ENCODE peak calls at places on chromosomes 3 and 15, in seven cellular contexts. One of them, this sample, is unnamed. For H3K27me3, the result is how much of the 10 kb centered on the place peaks cover.

GRCh38 chr3:190097617-190098016 is 23.1 kb downstream of the P3H2 start:
- DNase-seq in IMR-90: no peak
- DNase-seq in psoas muscle: no peak
- DNase-seq in CD4-positive, alpha-beta memory T cell: no peak
- DNase-seq in neural progenitor cell: peak
- DNase-seq in GM23248: no peak
- DNase-seq in HCT116: no peak
- DNase-seq in this sample: peak

GRCh38 chr3:194836676-194837075 is 151.0 kb downstream of the FAM43A start:
- DNase-seq in GM23248: no peak
- DNase-seq in IMR-90: no peak
- DNase-seq in HCT116: no peak
- DNase-seq in neural progenitor cell: no peak
- DNase-seq in psoas muscle: no peak
- DNase-seq in CD4-positive, alpha-beta memory T cell: no peak
- DNase-seq in this sample: no peak

GRCh38 chr15:49908571-49909295 is 210.3 kb downstream of the ATP8B4 start:
- DNase-seq in psoas muscle: no peak
- DNase-seq in HCT116: no peak
- DNase-seq in IMR-90: no peak
- DNase-seq in CD4-positive, alpha-beta memory T cell: no peak
- DNase-seq in neural progenitor cell: no peak
- DNase-seq in GM23248: no peak
- DNase-seq in this sample: no peak

GRCh38 chr3:136444581-136444980 is 194.4 kb downstream of the PCCB start:
- DNase-seq in neural progenitor cell: no peak
- DNase-seq in psoas muscle: no peak
- DNase-seq in GM23248: no peak
- DNase-seq in IMR-90: peak
- DNase-seq in HCT116: no peak
- DNase-seq in CD4-positive, alpha-beta memory T cell: no peak
- DNase-seq in this sample: no peak

GRCh38 chr3:58041182-58041825 is 33.1 kb downstream of the FLNB start:
- DNase-seq in GM23248: no peak
- DNase-seq in IMR-90: peak
- DNase-seq in CD4-positive, alpha-beta memory T cell: no peak
- DNase-seq in psoas muscle: no peak
- DNase-seq in HCT116: no peak
- DNase-seq in neural progenitor cell: no peak
- DNase-seq in this sample: no peak

GRCh38 chr15:78065973-78066946 is 11.3 kb downstream of the TBC1D2B start:
- DNase-seq in GM23248: peak
- DNase-seq in IMR-90: no peak
- DNase-seq in neural progenitor cell: no peak
- DNase-seq in psoas muscle: no peak
- DNase-seq in HCT116: no peak
- DNase-seq in CD4-positive, alpha-beta memory T cell: no peak
- DNase-seq in this sample: no peak

GRCh38 chr3:188170461-188171459 is 16.8 kb downstream of the LPP start:
- DNase-seq in IMR-90: no peak
- DNase-seq in neural progenitor cell: no peak
- DNase-seq in psoas muscle: no peak
- DNase-seq in GM23248: no peak
- DNase-seq in CD4-positive, alpha-beta memory T cell: peak
- DNase-seq in HCT116: no peak
- DNase-seq in this sample: no peak

GRCh38 chr3:55036883-55037577 is 109.2 kb upstream of the LRTM1 start:
- DNase-seq in CD4-positive, alpha-beta memory T cell: no peak
- DNase-seq in GM23248: no peak
- DNase-seq in IMR-90: no peak
- DNase-seq in neural progenitor cell: no peak
- DNase-seq in psoas muscle: no peak
- DNase-seq in HCT116: no peak
- DNase-seq in this sample: no peak

GRCh38 chr15:47384316-47384715 is 333.0 kb upstream of the SEMA6D start:
- DNase-seq in HCT116: no peak
- DNase-seq in CD4-positive, alpha-beta memory T cell: no peak
- DNase-seq in psoas muscle: peak
- DNase-seq in IMR-90: peak
- DNase-seq in neural progenitor cell: peak
- DNase-seq in GM23248: peak
- DNase-seq in this sample: no peak

GRCh38 chr3:187845826-187846225 is 100.6 kb upstream of the BCL6 start:
- DNase-seq in GM23248: no peak
- DNase-seq in neural progenitor cell: no peak
- DNase-seq in HCT116: no peak
- DNase-seq in CD4-positive, alpha-beta memory T cell: no peak
- DNase-seq in psoas muscle: no peak
- DNase-seq in IMR-90: no peak
- DNase-seq in this sample: no peak

GRCh38 chr3:115325539-115325938 is 178.5 kb upstream of the ZBTB20 start:
- DNase-seq in GM23248: peak
- DNase-seq in IMR-90: peak
- DNase-seq in psoas muscle: no peak
- DNase-seq in neural progenitor cell: peak
- DNase-seq in CD4-positive, alpha-beta memory T cell: no peak
- DNase-seq in HCT116: no peak
- DNase-seq in this sample: peak

GRCh38 chr3:111373861-111374260 is 168.1 kb upstream of the CD96 start:
- DNase-seq in psoas muscle: no peak
- DNase-seq in CD4-positive, alpha-beta memory T cell: no peak
- DNase-seq in neural progenitor cell: no peak
- DNase-seq in HCT116: no peak
- DNase-seq in GM23248: peak
- DNase-seq in IMR-90: peak
- DNase-seq in this sample: no peak

GRCh38 chr3:193673845-193674244 is 80.8 kb downstream of the OPA1 start:
- DNase-seq in CD4-positive, alpha-beta memory T cell: no peak
- DNase-seq in GM23248: no peak
- DNase-seq in neural progenitor cell: peak
- DNase-seq in IMR-90: no peak
- DNase-seq in HCT116: no peak
- DNase-seq in psoas muscle: no peak
- DNase-seq in this sample: peak

GRCh38 chr15:41791970-41792637 is 17.8 kb downstream of the MAPKBP1 start:
- DNase-seq in HCT116: no peak
- DNase-seq in CD4-positive, alpha-beta memory T cell: no peak
- DNase-seq in IMR-90: no peak
- DNase-seq in neural progenitor cell: no peak
- DNase-seq in GM23248: no peak
- DNase-seq in psoas muscle: no peak
- DNase-seq in this sample: no peak

GRCh38 chr15:39585871-39586301 is 5.0 kb downstream of the THBS1 start:
- DNase-seq in psoas muscle: no peak
- DNase-seq in IMR-90: no peak
- DNase-seq in HCT116: no peak
- DNase-seq in CD4-positive, alpha-beta memory T cell: no peak
- DNase-seq in GM23248: peak
- DNase-seq in neural progenitor cell: no peak
- DNase-seq in this sample: no peak
- H3K4me3 ChIP-seq in psoas muscle: no peak
- H3K4me3 ChIP-seq in IMR-90: no peak
- H3K4me3 ChIP-seq in HCT116: no peak
- H3K4me3 ChIP-seq in CD4-positive, alpha-beta memory T cell: no peak
- H3K4me3 ChIP-seq in GM23248: peak
- H3K4me3 ChIP-seq in neural progenitor cell: no peak
- H3K4me3 ChIP-seq in this sample: no peak

DNA sequence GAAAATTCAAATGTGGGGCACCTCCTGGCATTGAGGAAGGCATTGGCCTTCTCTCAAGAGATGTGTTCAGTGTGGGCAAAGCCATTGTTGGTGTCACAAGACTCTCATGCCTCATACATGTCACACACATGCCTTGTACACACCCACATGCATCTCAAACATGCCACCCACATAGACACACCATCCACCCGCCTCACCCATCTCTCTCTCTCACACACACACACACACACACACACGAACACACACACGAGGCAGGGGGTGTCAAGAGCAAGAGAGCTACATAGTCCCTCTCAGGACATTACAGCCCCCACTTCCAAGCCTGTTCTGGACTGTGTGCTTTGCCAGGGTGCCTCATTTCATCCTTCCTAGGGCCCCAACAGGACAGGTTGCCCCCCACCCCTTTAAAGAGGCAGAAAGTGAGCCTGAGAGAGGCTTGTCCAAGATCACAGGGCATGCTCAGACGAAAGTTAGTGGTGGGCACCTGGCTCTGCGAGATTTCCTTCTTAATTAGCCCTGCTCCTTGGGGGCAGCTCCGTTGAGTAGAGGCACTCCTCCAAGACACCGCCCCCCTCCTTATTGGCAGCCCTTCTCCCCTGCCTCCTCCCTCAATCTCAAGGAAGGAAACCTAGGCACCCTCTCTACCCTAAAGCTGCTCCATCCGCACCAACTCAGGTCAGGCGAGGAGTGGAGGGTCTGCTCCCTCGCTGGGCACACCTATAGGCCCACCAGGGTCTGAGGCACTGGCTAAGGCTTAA is 50.5 kb upstream of the CCDC174 start:
- DNase-seq in CD4-positive, alpha-beta memory T cell: no peak
- DNase-seq in HCT116: no peak
- DNase-seq in psoas muscle: no peak
- DNase-seq in IMR-90: no peak
- DNase-seq in neural progenitor cell: no peak
- DNase-seq in GM23248: no peak
- DNase-seq in this sample: peak
- H3K27me3 ChIP-seq in CD4-positive, alpha-beta memory T cell: under half
- H3K27me3 ChIP-seq in HCT116: under half
- H3K27me3 ChIP-seq in psoas muscle: under half
- H3K27me3 ChIP-seq in IMR-90: under half
- H3K27me3 ChIP-seq in neural progenitor cell: half or more
- H3K27me3 ChIP-seq in GM23248: under half
- H3K27me3 ChIP-seq in this sample: under half

GRCh38 chr3:184813357-184813756 is 1.4 kb downstream of the VPS8 start:
- DNase-seq in GM23248: no peak
- DNase-seq in CD4-positive, alpha-beta memory T cell: no peak
- DNase-seq in neural progenitor cell: no peak
- DNase-seq in HCT116: no peak
- DNase-seq in IMR-90: no peak
- DNase-seq in psoas muscle: no peak
- DNase-seq in this sample: no peak

GRCh38 chr3:184816654-184817053 is 4.7 kb downstream of the VPS8 start:
- DNase-seq in CD4-positive, alpha-beta memory T cell: no peak
- DNase-seq in HCT116: no peak
- DNase-seq in IMR-90: peak
- DNase-seq in psoas muscle: no peak
- DNase-seq in GM23248: no peak
- DNase-seq in neural progenitor cell: no peak
- DNase-seq in this sample: no peak

GRCh38 chr3:184812845-184813157 is 835 bp downstream of the VPS8 start:
- DNase-seq in HCT116: no peak
- DNase-seq in CD4-positive, alpha-beta memory T cell: no peak
- DNase-seq in GM23248: peak
- DNase-seq in neural progenitor cell: no peak
- DNase-seq in IMR-90: no peak
- DNase-seq in psoas muscle: no peak
- DNase-seq in this sample: no peak

GRCh38 chr3:184814214-184814613 is 2.2 kb downstream of the VPS8 start:
- DNase-seq in CD4-positive, alpha-beta memory T cell: no peak
- DNase-seq in HCT116: no peak
- DNase-seq in psoas muscle: no peak
- DNase-seq in neural progenitor cell: no peak
- DNase-seq in GM23248: no peak
- DNase-seq in IMR-90: peak
- DNase-seq in this sample: no peak

DNA sequence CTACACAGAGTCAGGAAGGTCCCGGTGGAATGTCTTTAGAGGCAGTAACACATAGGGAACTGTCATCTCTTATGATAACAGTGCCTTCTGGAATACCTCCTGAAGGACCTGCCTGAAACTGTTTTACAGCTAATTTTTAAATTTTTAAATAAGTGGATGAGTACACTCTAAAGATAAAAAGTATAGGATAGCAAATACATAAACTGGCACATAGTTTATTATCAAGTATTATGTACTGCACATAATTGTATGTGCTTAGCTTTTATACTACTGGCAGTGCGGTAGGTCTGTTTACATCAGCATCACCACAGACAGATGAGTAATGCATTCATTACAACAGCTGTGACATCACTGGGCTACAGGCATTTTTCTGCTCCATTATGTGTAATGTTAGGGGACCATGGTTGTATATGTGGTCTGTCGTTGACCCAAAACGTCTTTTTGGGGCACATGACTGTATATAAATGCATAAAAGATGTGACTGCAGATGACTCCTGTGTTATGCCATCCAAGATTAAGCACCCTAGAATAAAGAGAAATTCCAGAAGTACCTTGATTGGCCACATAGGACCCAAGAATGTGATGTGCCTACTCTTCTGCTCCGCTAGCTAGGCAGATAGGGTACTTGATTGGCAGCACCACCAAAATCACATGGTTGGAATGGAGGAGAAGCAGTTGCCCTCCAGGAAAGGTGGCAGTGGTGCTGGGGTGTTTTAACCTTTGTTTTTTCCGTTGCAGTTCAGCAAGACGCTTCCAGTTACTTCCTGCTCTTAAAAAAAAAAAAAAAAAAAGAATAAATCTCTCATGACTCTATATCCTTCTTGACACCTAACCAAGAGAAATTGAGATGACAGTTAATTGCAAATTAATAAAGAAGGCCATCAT is 3.3 kb downstream of the VPS8 start:
- DNase-seq in HCT116: no peak
- DNase-seq in IMR-90: peak
- DNase-seq in psoas muscle: no peak
- DNase-seq in CD4-positive, alpha-beta memory T cell: no peak
- DNase-seq in GM23248: peak
- DNase-seq in neural progenitor cell: no peak
- DNase-seq in this sample: no peak
- H3K4me3 ChIP-seq in HCT116: no peak
- H3K4me3 ChIP-seq in IMR-90: no peak
- H3K4me3 ChIP-seq in psoas muscle: no peak
- H3K4me3 ChIP-seq in CD4-positive, alpha-beta memory T cell: no peak
- H3K4me3 ChIP-seq in GM23248: no peak
- H3K4me3 ChIP-seq in neural progenitor cell: no peak
- H3K4me3 ChIP-seq in this sample: no peak

DNA sequence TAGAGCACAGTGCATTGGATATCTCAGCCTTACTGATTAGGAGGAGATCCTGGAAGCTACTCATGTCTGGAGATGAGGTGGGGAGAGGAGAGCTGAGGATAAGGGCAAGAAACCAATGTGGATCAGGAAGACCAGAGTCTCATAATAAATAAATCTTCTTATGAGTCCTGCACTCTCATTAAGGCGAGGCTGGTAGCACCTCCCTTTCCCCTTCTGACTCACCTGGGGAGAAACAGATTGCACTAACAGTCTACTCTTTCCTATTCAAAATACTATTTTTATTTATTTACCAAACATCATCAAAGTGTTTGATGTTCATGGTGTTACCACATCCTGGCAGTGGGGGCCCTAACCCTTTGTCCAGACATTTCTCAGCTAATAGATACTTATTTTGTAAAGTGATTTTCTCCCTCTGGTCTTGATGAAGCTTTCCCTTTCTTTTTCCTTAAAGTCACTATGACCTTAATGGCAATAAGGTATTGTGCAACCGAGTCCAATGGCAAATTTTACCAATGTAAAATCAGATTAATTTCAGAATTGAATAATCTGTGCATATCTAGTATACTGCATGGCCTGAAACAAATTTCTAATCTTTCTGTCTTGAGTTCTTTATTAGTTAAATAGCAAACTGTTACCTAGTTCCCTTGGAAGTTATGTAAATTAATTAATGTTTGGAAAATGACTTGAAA is 81.1 kb downstream of the IQCH start:
- DNase-seq in IMR-90: no peak
- DNase-seq in GM23248: no peak
- DNase-seq in neural progenitor cell: no peak
- DNase-seq in CD4-positive, alpha-beta memory T cell: no peak
- DNase-seq in HCT116: no peak
- DNase-seq in psoas muscle: no peak
- DNase-seq in this sample: no peak
- H3K27me3 ChIP-seq in IMR-90: under half
- H3K27me3 ChIP-seq in GM23248: under half
- H3K27me3 ChIP-seq in neural progenitor cell: under half
- H3K27me3 ChIP-seq in CD4-positive, alpha-beta memory T cell: under half
- H3K27me3 ChIP-seq in HCT116: under half
- H3K27me3 ChIP-seq in psoas muscle: under half
- H3K27me3 ChIP-seq in this sample: under half